ENCODE peak calls at places on chromosomes 3 and 15, in four cellular contexts. One of them, this sample, is unnamed.

GRCh38 chr15:84940399-84940798 is 41.3 kb upstream of the PDE8A start:
- DNase-seq in neural progenitor cell: no peak
- DNase-seq in MM.1S: no peak
- DNase-seq in HCT116: no peak
- DNase-seq in this sample: no peak

GRCh38 chr3:131142580-131142979 is 115.9 kb downstream of the NEK11 start:
- DNase-seq in neural progenitor cell: no peak
- DNase-seq in MM.1S: no peak
- DNase-seq in HCT116: no peak
- DNase-seq in this sample: no peak

GRCh38 chr15:69380100-69380725 is 33.9 kb upstream of the KIF23 start:
- DNase-seq in neural progenitor cell: peak; percentile 41
- DNase-seq in MM.1S: no peak
- DNase-seq in HCT116: no peak
- DNase-seq in this sample: no peak

GRCh38 chr15:37774961-37775360 is 159.5 kb upstream of the TMCO5A start:
- DNase-seq in neural progenitor cell: no peak
- DNase-seq in MM.1S: no peak
- DNase-seq in HCT116: no peak
- DNase-seq in this sample: no peak

GRCh38 chr15:84961114-84961452 is 20.6 kb upstream of the PDE8A start:
- DNase-seq in neural progenitor cell: no peak
- DNase-seq in MM.1S: no peak
- DNase-seq in HCT116: no peak
- DNase-seq in this sample: peak; percentile 71

GRCh38 chr15:55289573-55290360 is at the start of gene RAB27A:
- DNase-seq in neural progenitor cell: peak; percentile 88
- DNase-seq in MM.1S: peak; percentile 80
- DNase-seq in HCT116: peak; percentile 28
- DNase-seq in this sample: peak; percentile 88

GRCh38 chr3:40070816-40071215 is 238.7 kb upstream of the EIF1B start:
- DNase-seq in neural progenitor cell: no peak
- DNase-seq in MM.1S: no peak
- DNase-seq in HCT116: no peak
- DNase-seq in this sample: no peak

GRCh38 chr15:99253381-99254090 is 2.3 kb downstream of the LRRC28 start:
- DNase-seq in neural progenitor cell: no peak
- DNase-seq in MM.1S: no peak
- DNase-seq in HCT116: no peak
- DNase-seq in this sample: no peak

GRCh38 chr15:67181221-67181639 is 73.2 kb downstream of the AAGAB start:
- DNase-seq in neural progenitor cell: no peak
- DNase-seq in MM.1S: no peak
- DNase-seq in HCT116: no peak
- DNase-seq in this sample: no peak

GRCh38 chr3:184740509-184741258 is 28.8 kb upstream of the MAGEF1 start:
- DNase-seq in neural progenitor cell: no peak
- DNase-seq in MM.1S: no peak
- DNase-seq in HCT116: peak; percentile 54
- DNase-seq in this sample: no peak
- H3K4me2 ChIP-seq in neural progenitor cell: no peak overlapping the region
- H3K4me2 ChIP-seq in MM.1S: no peak overlapping the region
- H3K4me2 ChIP-seq in HCT116: peak overlapping the region; percentile 66
- H3K4me2 ChIP-seq in this sample: no peak overlapping the region

DNA sequence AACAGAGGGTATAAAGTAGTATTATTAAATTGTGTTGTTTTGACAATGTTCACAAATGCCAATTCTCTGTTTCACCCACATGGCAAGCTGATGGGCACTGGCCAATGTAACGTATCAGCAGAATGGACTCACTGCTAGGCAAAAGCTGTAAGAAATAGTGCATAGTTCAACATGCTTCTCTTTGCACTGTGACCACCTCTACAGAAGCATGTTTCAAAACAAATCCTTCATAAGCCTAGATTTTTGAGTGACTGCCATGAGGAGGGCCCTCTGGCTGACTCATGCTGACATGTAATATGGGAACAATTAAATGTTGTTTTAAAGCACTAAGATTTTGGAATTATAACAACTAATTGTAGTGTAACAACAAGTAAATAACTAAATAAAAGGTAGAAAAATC is 3.2 kb downstream of the GBE1 start:
- DNase-seq in neural progenitor cell: no peak
- DNase-seq in MM.1S: no peak
- DNase-seq in HCT116: no peak
- DNase-seq in this sample: no peak
- TF ChIP-seq EZH2phosphoT487 in neural progenitor cell: no peak
- TF ChIP-seq EZH2phosphoT487 in MM.1S: no peak
- TF ChIP-seq EZH2phosphoT487 in HCT116: no peak
- TF ChIP-seq EZH2phosphoT487 in this sample: no peak

GRCh38 chr3:129606522-129607390 is at the start of gene PLXND1:
- DNase-seq in neural progenitor cell: peak; percentile 90
- DNase-seq in MM.1S: peak; percentile 38
- DNase-seq in HCT116: no peak
- DNase-seq in this sample: peak; percentile 79

GRCh38 chr3:129604223-129604941 is 2.1 kb downstream of the PLXND1 start:
- DNase-seq in neural progenitor cell: no peak
- DNase-seq in MM.1S: no peak
- DNase-seq in HCT116: no peak
- DNase-seq in this sample: no peak

GRCh38 chr3:129605593-129606521 is 619 bp downstream of the PLXND1 start:
- DNase-seq in neural progenitor cell: peak; percentile 54
- DNase-seq in MM.1S: peak; percentile 15
- DNase-seq in HCT116: no peak
- DNase-seq in this sample: peak; percentile 72

GRCh38 chr3:129603561-129603942 is 2.9 kb downstream of the PLXND1 start:
- DNase-seq in neural progenitor cell: no peak
- DNase-seq in MM.1S: no peak
- DNase-seq in HCT116: no peak
- DNase-seq in this sample: no peak

DNA sequence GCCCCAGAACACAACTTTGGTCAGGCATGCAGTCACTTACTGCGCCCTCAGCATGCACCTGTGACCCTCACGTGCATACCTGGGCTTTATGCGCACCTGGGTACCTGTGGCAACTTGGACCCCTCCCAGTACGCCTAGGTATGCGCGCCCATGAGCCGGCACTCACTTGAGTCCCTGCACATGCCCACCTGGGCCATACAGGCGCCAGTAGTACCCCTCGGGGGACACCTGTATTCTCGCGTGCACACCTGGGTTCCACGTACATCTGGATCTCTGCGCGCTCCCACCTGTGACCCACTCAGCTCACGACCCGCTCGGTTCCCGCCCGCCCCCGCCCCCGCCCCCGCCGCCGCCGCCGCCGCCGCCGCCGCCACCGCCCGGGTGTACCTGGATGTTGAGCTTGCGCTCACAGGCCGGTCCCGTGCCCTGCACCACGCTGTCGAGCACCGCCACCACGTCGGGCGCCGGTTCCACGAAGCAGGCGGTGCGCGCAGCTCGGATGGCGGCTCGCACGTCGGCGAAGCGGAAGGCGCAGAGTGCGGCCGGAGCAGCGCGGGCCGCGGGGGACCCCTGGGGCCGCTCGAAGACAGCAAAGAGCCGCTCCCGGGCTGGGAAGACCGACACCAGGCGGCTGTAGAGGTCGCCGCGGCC is 1.4 kb downstream of the PLXND1 start:
- DNase-seq in neural progenitor cell: peak; percentile 90
- DNase-seq in MM.1S: no peak
- DNase-seq in HCT116: no peak
- DNase-seq in this sample: no peak
- H3K4me3 ChIP-seq in neural progenitor cell: peak overlapping the region; percentile 56
- H3K4me3 ChIP-seq in MM.1S: no peak overlapping the region
- H3K4me3 ChIP-seq in HCT116: no peak overlapping the region
- H3K4me3 ChIP-seq in this sample: peak overlapping the region; percentile 45

DNA sequence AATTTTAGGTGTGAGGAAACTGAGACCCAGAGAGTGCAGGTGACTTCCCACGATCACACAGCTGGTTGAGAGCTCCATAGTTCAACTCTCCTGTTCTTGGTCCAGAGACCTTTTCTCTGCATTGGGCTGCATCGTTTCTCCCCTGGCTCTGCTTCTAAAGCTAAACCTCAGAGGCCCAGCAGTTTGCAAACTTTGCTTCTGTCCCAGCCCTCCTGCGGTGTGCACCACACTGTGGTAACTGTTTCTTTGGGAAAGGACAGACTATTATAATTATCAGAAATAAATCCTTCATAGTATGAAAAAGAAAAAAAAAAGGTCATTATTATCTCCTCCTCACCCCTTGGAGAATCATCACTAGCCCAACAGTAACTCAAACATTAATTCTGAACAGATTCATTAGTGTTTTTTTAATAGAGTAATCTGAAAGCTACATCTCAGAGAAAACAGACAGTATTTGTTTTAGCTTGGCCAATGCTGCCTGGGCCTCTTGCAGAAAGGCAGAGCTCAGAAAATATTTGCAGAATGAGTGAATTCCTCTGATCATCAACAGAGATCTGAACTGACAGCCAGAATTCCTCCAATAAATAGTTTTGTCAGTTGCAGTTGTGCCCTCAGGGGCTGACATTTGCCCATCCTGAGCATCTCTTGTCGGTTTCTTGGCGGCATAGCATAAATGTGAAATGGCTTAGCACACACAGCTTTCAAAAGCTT is 52.9 kb downstream of the BFSP2 start:
- DNase-seq in neural progenitor cell: peak; percentile 33
- DNase-seq in MM.1S: no peak
- DNase-seq in HCT116: no peak
- DNase-seq in this sample: no peak
- H3K4me2 ChIP-seq in neural progenitor cell: peak overlapping the region; percentile 7
- H3K4me2 ChIP-seq in MM.1S: no peak overlapping the region
- H3K4me2 ChIP-seq in HCT116: no peak overlapping the region
- H3K4me2 ChIP-seq in this sample: peak overlapping the region; percentile 26

DNA sequence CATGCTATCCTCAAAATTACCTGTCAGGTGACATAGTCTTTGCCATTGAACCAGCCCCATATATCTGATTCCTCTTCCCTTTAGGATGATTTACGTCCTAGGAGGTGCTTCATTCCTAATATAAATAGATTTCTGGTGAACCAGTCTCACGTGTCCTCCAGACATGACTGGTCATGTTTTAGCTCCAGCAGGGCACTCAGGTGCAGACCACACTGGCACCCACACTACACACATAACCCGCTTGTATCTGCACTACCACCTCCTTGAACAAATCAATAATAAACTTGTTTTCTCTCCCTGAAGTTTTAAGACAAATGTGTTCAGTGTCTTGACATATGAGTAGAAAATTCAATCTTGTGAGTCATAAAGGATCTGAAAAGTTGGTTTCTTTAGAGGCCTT is 155.5 kb downstream of the GOLIM4 start:
- DNase-seq in neural progenitor cell: no peak
- DNase-seq in MM.1S: no peak
- DNase-seq in HCT116: no peak
- DNase-seq in this sample: no peak
- TF ChIP-seq EZH2phosphoT487 in neural progenitor cell: no peak
- TF ChIP-seq EZH2phosphoT487 in MM.1S: no peak
- TF ChIP-seq EZH2phosphoT487 in HCT116: no peak
- TF ChIP-seq EZH2phosphoT487 in this sample: no peak

GRCh38 chr3:16286161-16286560 is 21.1 kb downstream of the OXNAD1 start:
- DNase-seq in neural progenitor cell: no peak
- DNase-seq in MM.1S: no peak
- DNase-seq in HCT116: no peak
- DNase-seq in this sample: no peak
- H3K4me3 ChIP-seq in neural progenitor cell: no peak overlapping the region
- H3K4me3 ChIP-seq in MM.1S: no peak overlapping the region
- H3K4me3 ChIP-seq in HCT116: no peak overlapping the region
- H3K4me3 ChIP-seq in this sample: no peak overlapping the region

GRCh38 chr3:26753109-26753508 is 130.5 kb downstream of the LRRC3B start:
- DNase-seq in neural progenitor cell: no peak
- DNase-seq in MM.1S: no peak
- DNase-seq in HCT116: no peak
- DNase-seq in this sample: no peak

DNA sequence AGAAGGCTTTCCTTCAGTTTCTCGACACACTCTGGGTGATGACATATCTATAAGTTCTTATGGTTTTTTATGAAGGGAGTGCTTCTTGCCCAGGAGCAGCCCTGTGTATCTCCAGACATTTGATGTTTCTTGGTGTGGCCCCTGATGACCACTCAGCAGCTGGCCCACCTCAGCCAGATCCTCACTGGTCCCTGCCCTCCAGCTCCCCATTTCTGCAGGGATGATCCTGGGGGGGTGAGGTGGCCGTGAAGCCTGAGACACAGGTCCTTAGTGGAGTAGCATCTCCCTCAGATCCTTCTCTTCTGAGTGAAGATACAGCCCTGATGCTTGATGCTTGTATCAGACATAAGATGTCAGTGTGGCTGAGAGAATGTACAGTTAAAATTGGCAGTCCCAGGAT is 127.7 kb downstream of the LRRC3B start:
- DNase-seq in neural progenitor cell: no peak
- DNase-seq in MM.1S: no peak
- DNase-seq in HCT116: no peak
- DNase-seq in this sample: no peak
- H3K4me2 ChIP-seq in neural progenitor cell: no peak overlapping the region
- H3K4me2 ChIP-seq in MM.1S: no peak overlapping the region
- H3K4me2 ChIP-seq in HCT116: no peak overlapping the region
- H3K4me2 ChIP-seq in this sample: no peak overlapping the region

GRCh38 chr3:87287025-87287424 is 10.6 kb upstream of the POU1F1 start:
- DNase-seq in neural progenitor cell: no peak
- DNase-seq in MM.1S: no peak
- DNase-seq in HCT116: no peak
- DNase-seq in this sample: no peak
- TF ChIP-seq EZH2phosphoT487 in neural progenitor cell: no peak
- TF ChIP-seq EZH2phosphoT487 in MM.1S: no peak
- TF ChIP-seq EZH2phosphoT487 in HCT116: no peak
- TF ChIP-seq EZH2phosphoT487 in this sample: no peak

This sample was measured in hepatocyte.